ENCODE peak calls at places on chromosomes 13 and 19, in five cellular contexts. E is upper lobe of right lung, L is PC-3, K is fibroblast of lung, P is mesendoderm. M is an unnamed sample.

GRCh38 chr13:95386370-95386769 is 85.1 kb upstream of the ABCC4 start:
- DNase-seq in K (no peak), L (no peak), E (no peak), P (no peak), M (no peak)

GRCh38 chr13:26458196-26458734 is 99.2 kb upstream of the WASF3 start:
- DNase-seq in K (no peak), L (no peak), P (no peak), E (no peak), M (no peak)

GRCh38 chr13:97028441-97029299 is 34.4 kb upstream of the OXGR1 start:
- DNase-seq in P (peak; percentile 62), K (peak; percentile 58), L (peak; percentile 76), E (no peak), M (peak; percentile 14)

GRCh38 chr13:75264611-75265010 is 217.4 kb downstream of the TBC1D4 start:
- DNase-seq in L (no peak), P (peak; percentile 90), K (no peak), E (no peak), M (no peak)

GRCh38 chr13:33228645-33229445 is 56.7 kb downstream of the STARD13 start:
- DNase-seq in E (no peak), K (peak; percentile 70), P (peak; percentile 84), L (peak; percentile 57), M (no peak)

GRCh38 chr19:34744896-34745690 is 11.1 kb downstream of the ZNF181 start:
- DNase-seq in L (no peak), E (no peak), K (no peak), P (no peak), M (no peak)

GRCh38 chr19:56404705-56405056 is 549 bp downstream of the ZNF583 start:
- DNase-seq in E (no peak), K (no peak), L (no peak), P (no peak), M (peak; percentile 55)

GRCh38 chr19:15964231-15964630 is 15.4 kb downstream of the OR10H4 start:
- DNase-seq in L (no peak), E (no peak), K (no peak), P (no peak), M (no peak)

GRCh38 chr13:113929628-113930615 is 44.0 kb downstream of the C13orf46 start:
- DNase-seq in E (peak; percentile 57), K (no peak), P (no peak), L (no peak), M (no peak)

GRCh38 chr13:98976338-98976737 is 1.5 kb downstream of the DOCK9 start:
- DNase-seq in P (no peak), L (no peak), K (peak; percentile 75), E (no peak), M (no peak)

GRCh38 chr13:113592571-113592970 is 8.0 kb downstream of the TFDP1 start:
- DNase-seq in K (no peak), E (no peak), L (no peak), P (no peak), M (no peak)

GRCh38 chr19:4360641-4361151 is 17.3 kb downstream of the MPND start:
- DNase-seq in E (no peak), P (peak; percentile 42), L (no peak), K (peak; percentile 63), M (no peak)

GRCh38 chr13:74765955-74766354 is 631.8 kb upstream of the KLF12 start:
- DNase-seq in P (no peak), L (no peak), E (no peak), K (no peak), M (no peak)

GRCh38 chr13:111122056-111122455 is 6.9 kb downstream of the ARHGEF7 start:
- DNase-seq in K (peak; percentile 44), L (no peak), E (no peak), P (no peak), M (no peak)

GRCh38 chr13:71517004-71517403 is 350.0 kb downstream of the DACH1 start:
- DNase-seq in L (peak; percentile 37), K (no peak), P (no peak), E (no peak), M (no peak)

GRCh38 chr19:41376998-41377365 is 649 bp downstream of the TMEM91 start:
- DNase-seq in K (no peak), E (peak; percentile 75), L (no peak), P (no peak), M (no peak)

GRCh38 chr19:19645233-19645870 is 1.9 kb upstream of the GMIP start:
- DNase-seq in L (no peak), K (no peak), P (no peak), E (no peak), M (no peak)

GRCh38 chr13:44715287-44716224 is 139.4 kb upstream of the TSC22D1 start:
- DNase-seq in K (no peak), P (no peak), L (peak; percentile 32), E (no peak), M (no peak)

GRCh38 chr13:51804295-51805172 is 571 bp upstream of the DHRS12 start:
- DNase-seq in P (no peak), L (no peak), E (no peak), K (peak; percentile 14), M (no peak)

GRCh38 chr19:14944456-14944855 is 3.2 kb downstream of the OR7C2 start:
- DNase-seq in L (no peak), K (no peak), E (no peak), P (no peak), M (no peak)

GRCh38 chr13:26377038-26377437 is 123.1 kb downstream of the CDK8 start:
- DNase-seq in E (no peak), K (no peak), P (peak; percentile 80), L (peak; percentile 44), M (no peak)

GRCh38 chr19:9729162-9729561 is 39.4 kb downstream of the ZNF846 start:
- DNase-seq in L (no peak), E (no peak), K (no peak), P (no peak), M (no peak)

GRCh38 chr19:53908106-53908932 is 759 bp upstream of the CACNG7 start:
- DNase-seq in K (peak; percentile 40), P (peak; percentile 89), L (peak; percentile 58), E (no peak), M (peak; percentile 21)

GRCh38 chr13:109140777-109141354 is 511.5 kb downstream of the MYO16 start:
- DNase-seq in P (no peak), E (no peak), L (no peak), K (no peak), M (no peak)

GRCh38 chr13:21785990-21786389 is 115.1 kb downstream of the FGF9 start:
- DNase-seq in E (no peak), P (no peak), L (no peak), K (no peak), M (no peak)

GRCh38 chr13:39600766-39601165 is 2.2 kb downstream of the LHFPL6 start:
- DNase-seq in E (no peak), K (no peak), L (no peak), P (peak; percentile 78), M (no peak)

GRCh38 chr13:40251343-40252032 is 415.0 kb downstream of the FOXO1 start:
- DNase-seq in P (no peak), K (peak; percentile 47), E (no peak), L (no peak), M (no peak)

GRCh38 chr13:105914637-105915036 is 620.8 kb downstream of the EFNB2 start:
- DNase-seq in L (no peak), K (peak; percentile 98), E (no peak), P (no peak), M (no peak)

DNA sequence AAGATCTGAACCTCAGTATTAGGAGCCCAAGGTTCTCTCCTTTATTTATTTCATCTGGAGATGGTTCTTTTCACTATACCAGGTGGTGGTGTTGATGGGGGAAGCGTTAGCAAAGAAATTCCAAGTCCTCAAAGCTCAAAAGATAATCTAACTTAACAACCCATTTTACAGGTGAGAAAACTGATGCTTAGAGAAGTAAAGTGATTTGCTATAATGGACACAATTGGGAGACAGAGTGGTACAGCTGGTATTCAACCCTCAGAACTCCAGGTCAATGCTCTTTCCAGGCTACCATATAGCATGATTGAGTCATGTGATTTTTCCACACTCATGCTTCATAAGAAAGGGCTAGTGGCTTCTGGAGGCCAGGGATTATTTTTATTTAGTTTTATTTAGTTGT is 25.0 kb upstream of the URAD start:
- DNase-seq in P (no peak), L (no peak), K (no peak), E (no peak), M (no peak)
- H3K4me1 ChIP-seq in P (no peaks in the 10 kb centered on the region), L (peaks cover 15% of the 10 kb centered on the region), K (no peaks in the 10 kb centered on the region), E (no peaks in the 10 kb centered on the region), M (no peaks in the 10 kb centered on the region)

DNA sequence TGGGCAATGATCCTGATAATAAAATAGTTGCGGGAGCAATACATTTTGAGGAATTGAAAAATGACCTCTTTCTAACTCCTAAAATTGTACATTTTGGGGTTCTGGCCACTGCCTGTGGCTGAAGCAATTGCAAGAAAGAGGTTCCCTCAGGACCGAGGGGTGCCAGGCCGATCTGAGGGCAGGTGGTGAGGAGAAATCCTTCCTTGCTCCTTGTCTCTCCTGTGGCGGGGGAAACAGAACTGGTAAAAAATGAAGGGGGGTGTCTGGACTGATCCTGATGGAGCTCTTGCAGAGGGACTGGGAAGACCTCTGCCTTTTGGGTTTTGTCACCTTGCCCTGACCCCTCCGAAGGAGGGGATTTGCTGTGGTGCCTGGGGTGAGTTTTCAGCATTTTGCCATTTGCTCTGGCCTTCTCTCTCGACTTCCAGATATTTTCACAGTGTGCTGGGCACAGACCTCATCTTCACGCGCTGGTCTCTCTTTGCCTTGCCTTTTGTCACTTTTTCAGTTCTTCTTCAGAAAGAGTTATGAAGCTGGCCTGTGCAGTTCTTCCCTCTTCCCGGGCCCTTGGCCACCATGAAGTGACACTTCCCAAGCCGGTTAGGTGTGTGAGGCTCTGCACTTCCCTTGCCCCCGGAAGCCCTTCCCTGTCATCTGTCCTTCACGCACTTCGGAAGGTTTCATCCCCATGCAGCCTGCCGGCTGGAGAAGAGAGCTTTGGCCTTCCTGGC is 22.2 kb downstream of the NFIX start:
- DNase-seq in E (no peak), P (peak; percentile 63), L (peak; percentile 70), K (peak; percentile 16), M (no peak)
- H3K4me3 ChIP-seq in E (peak overlapping the region; percentile 21), P (no peak overlapping the region), L (peak overlapping the region; percentile 56), K (peak overlapping the region; percentile 37), M (no peak overlapping the region)

GRCh38 chr19:11019824-11020223 is 59.0 kb downstream of the SMARCA4 start:
- DNase-seq in L (no peak), P (no peak), E (no peak), K (no peak), M (no peak)

GRCh38 chr19:11018179-11018578 is 57.3 kb downstream of the SMARCA4 start:
- DNase-seq in E (no peak), L (no peak), K (no peak), P (peak; percentile 81), M (no peak)

GRCh38 chr19:11018743-11019142 is 57.9 kb downstream of the SMARCA4 start:
- DNase-seq in P (no peak), K (no peak), L (no peak), E (no peak), M (no peak)

GRCh38 chr19:11020423-11020822 is 59.6 kb downstream of the SMARCA4 start:
- DNase-seq in E (no peak), L (no peak), P (no peak), K (no peak), M (no peak)

GRCh38 chr19:11019262-11019661 is 58.4 kb downstream of the SMARCA4 start:
- DNase-seq in E (no peak), L (no peak), P (no peak), K (no peak), M (no peak)
- H3K4me1 ChIP-seq in E (no peaks in the 10 kb centered on the region), L (no peaks in the 10 kb centered on the region), P (no peaks in the 10 kb centered on the region), K (no peaks in the 10 kb centered on the region), M (no peaks in the 10 kb centered on the region)

GRCh38 chr19:6773323-6773931 is 919 bp downstream of the VAV1 start:
- DNase-seq in P (no peak), E (peak; percentile 69), K (no peak), L (no peak), M (peak; percentile 57)
- H3K4me3 ChIP-seq in P (no peak overlapping the region), E (peak overlapping the region; percentile 59), K (no peak overlapping the region), L (no peak overlapping the region), M (peak overlapping the region; percentile 98)

GRCh38 chr19:29681422-29682235 is 16.4 kb downstream of the PLEKHF1 start:
- DNase-seq in K (peak; percentile 42), P (no peak), E (no peak), L (no peak), M (no peak)
- H3K4me1 ChIP-seq in K (peaks cover 12% of the 10 kb centered on the region), P (no peaks in the 10 kb centered on the region), E (peaks cover 43% of the 10 kb centered on the region), L (peaks cover 9% of the 10 kb centered on the region), M (peaks cover 61% of the 10 kb centered on the region)

M was measured in CD8-positive, alpha-beta memory T cell.